ENCODE peak calls at places on chromosome 13, in six cellular contexts. T, H, V, J, P and Y are unnamed samples.

GRCh38 chr13:42041017-42041683 is 7.3 kb upstream of the DGKH start:
- DNase-seq in P (no peak), V (peak; percentile 71), J (peak; percentile 50), H (peak; percentile 41), T (no peak), Y (peak; percentile 58)

GRCh38 chr13:45511310-45512147 is 46.8 kb downstream of the COG3 start:
- DNase-seq in P (no peak), H (no peak), T (peak; percentile 33), V (peak; percentile 33), J (no peak), Y (peak; percentile 85)

GRCh38 chr13:102311433-102311796 is 90.4 kb downstream of the FGF14 start:
- DNase-seq in J (no peak), P (no peak), H (no peak), V (no peak), T (no peak), Y (no peak)

GRCh38 chr13:90445179-90445578 is 902.3 kb upstream of the MIR17HG start:
- DNase-seq in H (no peak), V (no peak), P (no peak), T (peak; percentile 74), J (no peak), Y (peak; percentile 96)

GRCh38 chr13:33937373-33938087 is 119.6 kb downstream of the RFC3 start:
- DNase-seq in H (peak; percentile 15), V (no peak), P (no peak), T (no peak), J (no peak), Y (no peak)

GRCh38 chr13:58625703-58626389 is 994.3 kb downstream of the PCDH17 start:
- DNase-seq in P (no peak), J (no peak), H (no peak), T (no peak), V (no peak), Y (no peak)

GRCh38 chr13:23986619-23987018 is 89.3 kb upstream of the C1QTNF9B start:
- DNase-seq in H (no peak), J (no peak), P (no peak), V (no peak), T (no peak), Y (peak; percentile 89)

GRCh38 chr13:110503037-110503901 is 58.3 kb downstream of the RAB20 start:
- DNase-seq in T (no peak), H (no peak), P (no peak), V (no peak), J (peak; percentile 39), Y (no peak)

GRCh38 chr13:32731576-32731975 is 145.3 kb downstream of the PDS5B start:
- DNase-seq in T (no peak), V (no peak), H (no peak), J (no peak), P (no peak), Y (peak; percentile 49)

GRCh38 chr13:23447927-23448326 is 14.4 kb upstream of the SACS start:
- DNase-seq in V (no peak), T (no peak), J (no peak), H (no peak), P (no peak), Y (peak; percentile 66)

GRCh38 chr13:33560722-33561121 is 257.2 kb upstream of the RFC3 start:
- DNase-seq in T (no peak), P (no peak), H (no peak), J (no peak), V (no peak), Y (no peak)

GRCh38 chr13:99310382-99311031 is 3.3 kb upstream of the GPR183 start:
- DNase-seq in H (no peak), V (no peak), T (no peak), J (no peak), P (no peak), Y (peak; percentile 41)

GRCh38 chr13:20546559-20546958 is 20.4 kb upstream of the IFT88 start:
- DNase-seq in T (no peak), J (no peak), V (no peak), H (no peak), P (no peak), Y (no peak)

GRCh38 chr13:91346848-91347211 is 657 bp upstream of the MIR17HG start:
- DNase-seq in T (no peak), P (no peak), H (peak; percentile 26), J (no peak), V (peak; percentile 42), Y (peak; percentile 22)

GRCh38 chr13:66886248-66886647 is 343.9 kb downstream of the PCDH9 start:
- DNase-seq in J (no peak), H (no peak), V (no peak), P (no peak), T (no peak), Y (no peak)

GRCh38 chr13:51681037-51681678 is 96.9 kb downstream of the WDFY2 start:
- DNase-seq in H (no peak), J (no peak), V (no peak), P (no peak), T (peak; percentile 30), Y (peak; percentile 88)

GRCh38 chr13:79679334-79679733 is 198.4 kb downstream of the NDFIP2 start:
- DNase-seq in J (peak; percentile 57), H (peak; percentile 85), P (no peak), T (no peak), V (peak; percentile 85), Y (peak; percentile 90)

GRCh38 chr13:47904239-47904638 is 96.8 kb downstream of the SUCLA2 start:
- DNase-seq in T (no peak), P (no peak), V (no peak), H (no peak), J (no peak), Y (no peak)

GRCh38 chr13:33169273-33169980 is 116.1 kb downstream of the STARD13 start:
- DNase-seq in H (no peak), P (no peak), T (peak; percentile 69), V (no peak), J (no peak), Y (peak; percentile 92)

GRCh38 chr13:22198001-22198400 is 527.1 kb downstream of the FGF9 start:
- DNase-seq in J (no peak), P (no peak), H (peak; percentile 39), V (peak; percentile 22), T (no peak), Y (no peak)

GRCh38 chr13:34257980-34258379 is 440.0 kb downstream of the RFC3 start:
- DNase-seq in J (no peak), P (no peak), T (no peak), V (no peak), H (no peak), Y (no peak)

GRCh38 chr13:100694722-100695644 is 20.4 kb upstream of the TMTC4 start:
- DNase-seq in T (no peak), P (no peak), J (no peak), V (peak; percentile 28), H (peak; percentile 34), Y (peak; percentile 90)

GRCh38 chr13:66492479-66492878 is 737.7 kb downstream of the PCDH9 start:
- DNase-seq in T (no peak), P (no peak), H (no peak), V (no peak), J (no peak), Y (no peak)

GRCh38 chr13:102940143-102940542 is 94.3 kb downstream of the ERCC5 start:
- DNase-seq in H (no peak), V (no peak), T (no peak), J (no peak), P (no peak), Y (no peak)

GRCh38 chr13:91531646-91532045 is 133.2 kb downstream of the GPC5 start:
- DNase-seq in T (no peak), J (no peak), V (no peak), H (no peak), P (no peak), Y (no peak)

GRCh38 chr13:51781246-51782022 is 22.5 kb downstream of the DHRS12 start:
- DNase-seq in T (no peak), H (peak; percentile 75), P (no peak), V (no peak), J (no peak), Y (peak; percentile 46)

GRCh38 chr13:26320766-26321165 is 66.8 kb downstream of the CDK8 start:
- DNase-seq in V (no peak), P (no peak), J (no peak), H (no peak), T (no peak), Y (no peak)

GRCh38 chr13:94704347-94705080 is 7.8 kb downstream of the SOX21 start:
- DNase-seq in P (no peak), T (no peak), J (no peak), H (no peak), V (no peak), Y (no peak)

GRCh38 chr13:68988176-68988575 is 1119.5 kb upstream of the ATXN8OS start:
- DNase-seq in V (no peak), H (no peak), T (no peak), P (no peak), J (no peak), Y (no peak)

GRCh38 chr13:33642374-33643065 is 175.4 kb upstream of the RFC3 start:
- DNase-seq in V (no peak), T (peak; percentile 46), H (peak; percentile 29), P (no peak), J (peak; percentile 55), Y (peak; percentile 92)

GRCh38 chr13:43085545-43085944 is 62.2 kb downstream of the DNAJC15 start:
- DNase-seq in P (no peak), H (no peak), V (no peak), T (no peak), J (no peak), Y (peak; percentile 76)

GRCh38 chr13:30113983-30114491 is 193.3 kb downstream of the KATNAL1 start:
- DNase-seq in H (peak; percentile 39), T (no peak), P (no peak), J (no peak), V (peak; percentile 72), Y (no peak)

GRCh38 chr13:101140936-101141335 is 275.4 kb downstream of the NALCN start:
- DNase-seq in H (no peak), J (no peak), T (no peak), P (no peak), V (no peak), Y (no peak)

GRCh38 chr13:73715114-73715909 is 418.9 kb downstream of the KLF12 start:
- DNase-seq in V (no peak), T (no peak), J (no peak), H (no peak), P (no peak), Y (no peak)
- H3K4me3 ChIP-seq in V (no peak overlapping the region), T (no peak overlapping the region), J (no peak overlapping the region), H (no peak overlapping the region), P (no peak overlapping the region), Y (no peak overlapping the region)

GRCh38 chr13:106555631-106556328 is 12.2 kb downstream of the ARGLU1 start:
- DNase-seq in J (no peak), H (no peak), V (no peak), P (no peak), T (no peak), Y (no peak)
- TF ChIP-seq CTCF in J (no peak), H (no peak), V (no peak), P (no peak), T (no peak), Y (no peak)

GRCh38 chr13:114140131-114140908 is 7.9 kb upstream of the RASA3 start:
- DNase-seq in J (no peak), T (no peak), P (no peak), V (no peak), H (no peak), Y (no peak)
- H3K4me3 ChIP-seq in J (no peak overlapping the region), T (peak overlapping the region; percentile 26), P (peak overlapping the region; percentile 2), V (no peak overlapping the region), H (no peak overlapping the region), Y (no peak overlapping the region)

GRCh38 chr13:25262261-25262660 is 25.0 kb downstream of the MTMR6 start:
- DNase-seq in V (no peak), H (no peak), J (no peak), P (no peak), T (no peak), Y (no peak)

GRCh38 chr13:25268561-25268960 is 18.7 kb downstream of the MTMR6 start:
- DNase-seq in J (no peak), H (no peak), P (no peak), T (no peak), V (no peak), Y (no peak)

GRCh38 chr13:25267715-25268114 is 19.6 kb downstream of the MTMR6 start:
- DNase-seq in H (no peak), P (no peak), V (no peak), J (no peak), T (no peak), Y (peak; percentile 38)
- TF ChIP-seq CTCF in H (no peak), P (no peak), V (no peak), J (no peak), T (no peak), Y (peak; percentile 28)